ENCODE peak calls at places on chromosomes 6 and 20, in four cellular contexts. One of them, this sample, is unnamed.

GRCh38 chr6:166958926-166959861 is 2.8 kb upstream of the RNASET2 start:
- DNase-seq in upper lobe of right lung: no peak
- DNase-seq in EH: peak; percentile 29
- DNase-seq in AML-193: peak; percentile 79
- DNase-seq in this sample: peak; percentile 68

GRCh38 chr6:139372326-139373153 is 1.9 kb downstream of the CITED2 start:
- DNase-seq in AML-193: no peak
- DNase-seq in EH: peak; percentile 38
- DNase-seq in upper lobe of right lung: no peak
- DNase-seq in this sample: no peak

GRCh38 chr20:32013326-32013725 is 3.1 kb downstream of the CCM2L start:
- DNase-seq in upper lobe of right lung: no peak
- DNase-seq in EH: no peak
- DNase-seq in AML-193: no peak
- DNase-seq in this sample: no peak

GRCh38 chr6:3540253-3540820 is 83.5 kb upstream of the SLC22A23 start:
- DNase-seq in EH: no peak
- DNase-seq in upper lobe of right lung: no peak
- DNase-seq in AML-193: no peak
- DNase-seq in this sample: no peak

GRCh38 chr20:58286729-58287128 is 22.8 kb upstream of the RAB22A start:
- DNase-seq in upper lobe of right lung: no peak
- DNase-seq in AML-193: no peak
- DNase-seq in EH: no peak
- DNase-seq in this sample: peak; percentile 27

GRCh38 chr6:137013738-137014602 is 30.8 kb downstream of the IL20RA start:
- DNase-seq in EH: peak; percentile 47
- DNase-seq in AML-193: peak; percentile 30
- DNase-seq in upper lobe of right lung: no peak
- DNase-seq in this sample: no peak

GRCh38 chr6:11775791-11776409 is 2.7 kb downstream of the ADTRP start:
- DNase-seq in upper lobe of right lung: no peak
- DNase-seq in AML-193: no peak
- DNase-seq in EH: no peak
- DNase-seq in this sample: no peak

GRCh38 chr20:64038252-64038578 is 2.2 kb downstream of the C20orf204 start:
- DNase-seq in AML-193: no peak
- DNase-seq in EH: no peak
- DNase-seq in upper lobe of right lung: no peak
- DNase-seq in this sample: no peak

GRCh38 chr6:81814365-81815109 is 62.1 kb upstream of the TENT5A start:
- DNase-seq in EH: peak; percentile 45
- DNase-seq in AML-193: peak; percentile 79
- DNase-seq in upper lobe of right lung: no peak
- DNase-seq in this sample: no peak

GRCh38 chr6:8906699-8907098 is 471.4 kb upstream of the SLC35B3 start:
- DNase-seq in AML-193: no peak
- DNase-seq in upper lobe of right lung: no peak
- DNase-seq in EH: no peak
- DNase-seq in this sample: no peak

GRCh38 chr20:48957053-48957481 is 35.6 kb downstream of the ARFGEF2 start:
- DNase-seq in AML-193: no peak
- DNase-seq in EH: no peak
- DNase-seq in upper lobe of right lung: no peak
- DNase-seq in this sample: no peak

GRCh38 chr6:34305982-34306702 is 57.3 kb upstream of the SMIM29 start:
- DNase-seq in EH: peak; percentile 24
- DNase-seq in upper lobe of right lung: no peak
- DNase-seq in AML-193: no peak
- DNase-seq in this sample: no peak

GRCh38 chr6:29728173-29728879 is 5.1 kb downstream of the HLA-F start:
- DNase-seq in upper lobe of right lung: no peak
- DNase-seq in AML-193: no peak
- DNase-seq in EH: no peak
- DNase-seq in this sample: no peak

GRCh38 chr6:74879970-74880369 is 325.9 kb downstream of the COL12A1 start:
- DNase-seq in AML-193: no peak
- DNase-seq in upper lobe of right lung: no peak
- DNase-seq in EH: peak; percentile 25
- DNase-seq in this sample: no peak

GRCh38 chr6:155033021-155033801 is 38.1 kb downstream of the TIAM2 start:
- DNase-seq in upper lobe of right lung: no peak
- DNase-seq in EH: no peak
- DNase-seq in AML-193: no peak
- DNase-seq in this sample: no peak

GRCh38 chr20:370151-370600 is 10.4 kb upstream of the TRIB3 start:
- DNase-seq in AML-193: no peak
- DNase-seq in upper lobe of right lung: peak; percentile 68
- DNase-seq in EH: peak; percentile 26
- DNase-seq in this sample: no peak

GRCh38 chr6:145829950-145830349 is 15.4 kb upstream of the FBXO30 start:
- DNase-seq in upper lobe of right lung: no peak
- DNase-seq in AML-193: no peak
- DNase-seq in EH: peak; percentile 47
- DNase-seq in this sample: no peak

GRCh38 chr20:10447028-10447427 is 11.9 kb downstream of the SLX4IP start:
- DNase-seq in upper lobe of right lung: no peak
- DNase-seq in AML-193: peak; percentile 86
- DNase-seq in EH: peak; percentile 71
- DNase-seq in this sample: peak; percentile 72

GRCh38 chr20:3753098-3753497 is 14.5 kb downstream of the ADISSP start:
- DNase-seq in upper lobe of right lung: no peak
- DNase-seq in AML-193: peak; percentile 43
- DNase-seq in EH: peak; percentile 74
- DNase-seq in this sample: peak; percentile 14

GRCh38 chr6:25942561-25943147 is 12.2 kb upstream of the SLC17A2 start:
- DNase-seq in upper lobe of right lung: no peak
- DNase-seq in AML-193: peak; percentile 70
- DNase-seq in EH: peak; percentile 49
- DNase-seq in this sample: peak; percentile 29

GRCh38 chr6:31114970-31115849 is 610 bp downstream of the PSORS1C1 start:
- DNase-seq in EH: peak; percentile 69
- DNase-seq in upper lobe of right lung: no peak
- DNase-seq in AML-193: peak; percentile 6
- DNase-seq in this sample: no peak

GRCh38 chr6:57207141-57207540 is 15.0 kb downstream of the RAB23 start:
- DNase-seq in EH: peak; percentile 65
- DNase-seq in upper lobe of right lung: no peak
- DNase-seq in AML-193: no peak
- DNase-seq in this sample: no peak

GRCh38 chr6:42084889-42085288 is 34.6 kb downstream of the TAF8 start:
- DNase-seq in EH: no peak
- DNase-seq in upper lobe of right lung: no peak
- DNase-seq in AML-193: no peak
- DNase-seq in this sample: no peak

GRCh38 chr6:110524305-110524704 is 47.9 kb upstream of the SLC22A16 start:
- DNase-seq in upper lobe of right lung: no peak
- DNase-seq in EH: no peak
- DNase-seq in AML-193: no peak
- DNase-seq in this sample: no peak

GRCh38 chr20:8571660-8572059 is 439.6 kb downstream of the PLCB1 start:
- DNase-seq in upper lobe of right lung: no peak
- DNase-seq in AML-193: no peak
- DNase-seq in EH: no peak
- DNase-seq in this sample: no peak

GRCh38 chr6:35402136-35402855 is 49.8 kb upstream of the FANCE start:
- DNase-seq in AML-193: no peak
- DNase-seq in EH: no peak
- DNase-seq in upper lobe of right lung: peak; percentile 75
- DNase-seq in this sample: no peak

GRCh38 chr20:9609892-9610502 is 95.6 kb downstream of the LAMP5 start:
- DNase-seq in AML-193: peak; percentile 58
- DNase-seq in EH: peak; percentile 68
- DNase-seq in upper lobe of right lung: no peak
- DNase-seq in this sample: no peak

GRCh38 chr6:127341471-127342202 is 1.8 kb downstream of the ECHDC1 start:
- DNase-seq in AML-193: peak; percentile 42
- DNase-seq in upper lobe of right lung: no peak
- DNase-seq in EH: peak; percentile 9
- DNase-seq in this sample: peak; percentile 34

GRCh38 chr6:105321207-105321606 is 81.7 kb downstream of the PREP start:
- DNase-seq in EH: no peak
- DNase-seq in upper lobe of right lung: no peak
- DNase-seq in AML-193: no peak
- DNase-seq in this sample: no peak

This sample was measured in GF-D8.